ENCODE peak calls at places on chromosomes 3 and 15, in five cellular contexts. S is fibroblast of lung, L is right cardiac atrium, F is pancreas, Q is lung. E is an unnamed sample.

GRCh38 chr15:77112819-77113569 is 42.1 kb upstream of the TSPAN3 start:
- DNase-seq in S (no peak), L (no peak), F (no peak), Q (no peak), E (no peak)

GRCh38 chr15:49428392-49429095 is 5.5 kb downstream of the FGF7 start:
- DNase-seq in S (peak; percentile 93), L (peak; percentile 65), F (no peak), Q (no peak), E (no peak)

GRCh38 chr15:40691737-40692136 is 3.2 kb upstream of the RAD51 start:
- DNase-seq in S (no peak), L (no peak), F (no peak), Q (no peak), E (no peak)

GRCh38 chr3:9183811-9184463 is 65.5 kb downstream of the SRGAP3 start:
- DNase-seq in S (no peak), L (no peak), F (no peak), Q (no peak), E (peak; percentile 64)

GRCh38 chr15:39918688-39919385 is 1.2 kb downstream of the GPR176 start:
- DNase-seq in S (peak; percentile 72), L (no peak), F (no peak), Q (no peak), E (no peak)

GRCh38 chr3:46102059-46102779 is 74.9 kb upstream of the XCR1 start:
- DNase-seq in S (no peak), L (no peak), F (no peak), Q (no peak), E (no peak)

GRCh38 chr3:193310914-193311723 is 67.4 kb downstream of the ATP13A5 start:
- DNase-seq in S (no peak), L (peak; percentile 39), F (no peak), Q (no peak), E (no peak)

GRCh38 chr15:95226835-95227234 is 995.5 kb downstream of the MCTP2 start:
- DNase-seq in S (no peak), L (no peak), F (no peak), Q (no peak), E (no peak)

GRCh38 chr15:59622289-59622688 is 10.7 kb downstream of the GCNT3 start:
- DNase-seq in S (peak; percentile 27), L (peak; percentile 58), F (no peak), Q (no peak), E (no peak)

GRCh38 chr15:31200735-31201151 is 99.2 kb upstream of the TRPM1 start:
- DNase-seq in S (peak; percentile 62), L (peak; percentile 91), F (no peak), Q (peak; percentile 86), E (peak; percentile 86)

GRCh38 chr15:91116379-91117067 is 16.5 kb downstream of the SV2B start:
- DNase-seq in S (no peak), L (no peak), F (no peak), Q (no peak), E (no peak)

GRCh38 chr3:181933052-181933618 is 221.4 kb downstream of the SOX2 start:
- DNase-seq in S (no peak), L (no peak), F (no peak), Q (no peak), E (no peak)

GRCh38 chr3:169218314-169218983 is 445.1 kb downstream of the MECOM start:
- DNase-seq in S (peak; percentile 75), L (peak; percentile 76), F (no peak), Q (peak; percentile 43), E (no peak)

DNA sequence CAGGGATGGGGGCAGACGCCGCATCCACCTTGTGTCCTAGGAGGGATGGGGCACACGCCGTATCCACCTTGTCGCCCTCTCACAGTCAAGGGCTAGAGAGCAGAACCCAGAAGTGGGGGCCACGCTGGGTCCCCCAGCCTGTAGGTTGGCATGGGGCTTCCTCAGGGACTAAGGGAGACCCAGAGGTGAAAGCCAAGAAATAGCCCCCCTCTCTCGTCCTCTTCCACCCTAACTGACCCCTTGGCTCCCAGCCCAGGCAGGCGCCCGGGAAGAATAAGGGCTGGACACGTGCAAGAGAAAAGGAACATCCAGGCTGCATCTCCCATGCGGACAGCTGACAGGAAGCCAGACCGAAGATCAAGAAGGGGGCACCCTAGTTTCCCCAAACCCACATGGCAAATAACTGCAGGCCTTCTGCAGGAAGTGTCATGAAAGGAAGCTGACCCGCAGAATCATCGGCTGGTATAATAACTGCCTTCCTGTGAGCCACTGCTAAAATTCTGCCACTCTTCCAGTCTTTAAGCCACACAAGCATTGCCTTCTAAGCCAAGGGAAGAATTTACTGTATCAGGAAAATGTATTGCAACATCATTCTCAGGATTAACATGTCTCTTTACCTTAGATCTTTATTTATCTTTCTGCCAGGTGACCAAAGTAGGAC is 38.5 kb upstream of the TFRC start:
- DNase-seq in S (no peak), L (peak; percentile 73), F (no peak), Q (no peak), E (no peak)
- H3K4me3 ChIP-seq in S (no peak overlapping the region), L (no peak overlapping the region), F (no peak overlapping the region), Q (no peak overlapping the region), E (no peak overlapping the region)

GRCh38 chr3:68007621-68008226 is 353.3 kb upstream of the SUCLG2 start:
- DNase-seq in S (no peak), L (peak; percentile 50), F (peak; percentile 57), Q (no peak), E (peak; percentile 55)
- H3K4me3 ChIP-seq in S (no peak overlapping the region), L (no peak overlapping the region), F (no peak overlapping the region), Q (no peak overlapping the region), E (peak overlapping the region; percentile 48)

GRCh38 chr3:15781131-15781530 is 16.6 kb downstream of the ANKRD28 start:
- DNase-seq in S (no peak), L (no peak), F (no peak), Q (no peak), E (no peak)

GRCh38 chr3:15783361-15783969 is 14.3 kb downstream of the ANKRD28 start:
- DNase-seq in S (peak; percentile 76), L (no peak), F (no peak), Q (no peak), E (no peak)

GRCh38 chr3:15781637-15782402 is 16.0 kb downstream of the ANKRD28 start:
- DNase-seq in S (no peak), L (no peak), F (no peak), Q (no peak), E (no peak)

GRCh38 chr3:15779111-15779510 is 18.7 kb downstream of the ANKRD28 start:
- DNase-seq in S (no peak), L (no peak), F (no peak), Q (no peak), E (no peak)

GRCh38 chr3:15782429-15782828 is 15.3 kb downstream of the ANKRD28 start:
- DNase-seq in S (no peak), L (no peak), F (no peak), Q (no peak), E (no peak)
- H3K4me3 ChIP-seq in S (no peak overlapping the region), L (no peak overlapping the region), F (no peak overlapping the region), Q (no peak overlapping the region), E (no peak overlapping the region)

DNA sequence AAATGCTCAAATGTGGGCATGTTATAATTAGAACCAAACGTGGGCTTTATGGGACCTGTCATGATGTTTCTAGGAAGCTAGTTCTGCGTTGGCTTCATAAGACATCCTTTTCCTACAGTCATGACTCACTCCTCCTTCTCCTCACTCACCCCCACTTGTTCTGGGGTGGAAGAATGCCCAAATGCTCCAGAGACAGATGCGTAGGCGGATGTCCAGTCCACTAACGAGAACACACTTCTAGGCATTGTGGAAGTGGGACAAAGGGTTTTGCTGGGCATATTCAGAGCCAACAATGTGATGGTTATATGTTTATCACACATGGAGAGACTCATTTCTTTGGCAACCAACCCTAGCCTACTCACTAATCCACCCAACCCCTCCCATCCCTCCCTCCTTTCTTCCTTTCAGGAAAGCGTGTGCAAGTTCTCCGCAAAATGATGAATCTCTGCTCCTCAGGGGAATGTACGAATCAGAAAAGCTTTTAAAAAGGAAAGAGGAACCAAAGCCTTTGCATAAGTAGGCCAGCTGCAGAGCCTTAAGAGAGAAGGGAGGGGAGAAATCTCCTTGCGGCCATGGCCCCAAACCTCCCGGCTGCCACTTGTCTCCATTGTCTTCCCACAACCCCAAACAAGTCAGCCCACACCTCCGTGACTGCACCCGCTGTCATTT is 123.0 kb upstream of the SPRED1 start:
- DNase-seq in S (peak; percentile 100), L (peak; percentile 77), F (no peak), Q (peak; percentile 75), E (peak; percentile 65)
- H3K4me3 ChIP-seq in S (peak overlapping the region; percentile 25), L (peak overlapping the region; percentile 26), F (no peak overlapping the region), Q (no peak overlapping the region), E (peak overlapping the region; percentile 43)

DNA sequence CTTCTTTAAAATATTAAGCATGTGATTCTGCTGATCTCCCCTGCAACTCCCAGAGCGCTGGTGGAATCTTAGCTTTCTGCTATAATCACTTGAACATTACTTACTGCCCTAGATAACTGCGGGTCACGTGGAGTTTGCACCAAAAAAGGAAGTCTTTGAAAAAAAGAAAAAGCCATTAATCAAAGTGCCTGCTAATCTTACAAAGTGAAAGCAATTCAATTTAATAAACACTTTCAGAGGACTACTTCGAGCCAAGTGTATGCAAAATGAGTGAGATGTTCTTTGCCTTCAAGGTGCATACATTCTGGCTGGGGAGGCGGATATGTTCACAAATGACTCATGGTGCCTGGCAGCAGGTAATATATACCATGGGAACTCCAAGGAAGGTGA is 109.9 kb upstream of the GAP43 start:
- DNase-seq in S (no peak), L (peak; percentile 40), F (no peak), Q (no peak), E (peak; percentile 4)
- H3K4me3 ChIP-seq in S (peak overlapping the region; percentile 66), L (peak overlapping the region; percentile 65), F (no peak overlapping the region), Q (no peak overlapping the region), E (peak overlapping the region; percentile 58)

DNA sequence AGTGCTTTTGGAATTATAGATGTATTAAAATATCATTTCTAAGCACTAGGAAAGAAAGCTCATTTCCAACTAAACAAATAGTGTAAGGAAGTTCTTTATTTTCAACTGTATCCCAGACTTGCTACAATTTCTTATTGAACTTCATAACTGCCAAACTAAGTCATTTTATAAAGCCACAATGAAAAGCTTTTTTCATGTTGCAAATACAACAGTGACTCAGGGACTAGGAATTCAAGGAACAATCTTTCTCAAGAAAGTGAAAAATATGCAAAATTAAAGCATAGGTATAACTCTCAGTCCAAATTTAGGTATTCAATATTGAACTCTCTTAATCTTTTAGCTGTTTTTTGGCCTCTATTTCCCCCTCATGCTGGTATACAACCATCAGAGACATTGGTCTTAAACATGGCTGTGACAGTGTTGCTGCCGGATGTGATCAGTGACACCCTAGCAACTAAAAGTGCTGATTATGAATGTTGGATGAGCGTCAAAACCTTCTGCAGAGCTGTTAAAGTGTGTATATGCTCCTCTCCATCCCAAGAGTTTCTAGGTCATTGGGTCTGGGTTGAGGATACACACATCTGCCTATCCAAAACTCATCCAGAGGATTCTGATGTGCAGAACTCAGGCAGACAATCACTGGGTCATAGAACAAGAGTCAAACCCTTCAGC is 476.9 kb downstream of the ZNF385D start:
- DNase-seq in S (peak; percentile 29), L (no peak), F (no peak), Q (no peak), E (no peak)
- H3K4me3 ChIP-seq in S (no peak overlapping the region), L (no peak overlapping the region), F (no peak overlapping the region), Q (no peak overlapping the region), E (no peak overlapping the region)

GRCh38 chr15:89359471-89360293 is 25.1 kb upstream of the POLG start:
- DNase-seq in S (no peak), L (no peak), F (no peak), Q (no peak), E (no peak)
- H3K4me3 ChIP-seq in S (no peak overlapping the region), L (no peak overlapping the region), F (no peak overlapping the region), Q (no peak overlapping the region), E (peak overlapping the region; percentile 44)

DNA sequence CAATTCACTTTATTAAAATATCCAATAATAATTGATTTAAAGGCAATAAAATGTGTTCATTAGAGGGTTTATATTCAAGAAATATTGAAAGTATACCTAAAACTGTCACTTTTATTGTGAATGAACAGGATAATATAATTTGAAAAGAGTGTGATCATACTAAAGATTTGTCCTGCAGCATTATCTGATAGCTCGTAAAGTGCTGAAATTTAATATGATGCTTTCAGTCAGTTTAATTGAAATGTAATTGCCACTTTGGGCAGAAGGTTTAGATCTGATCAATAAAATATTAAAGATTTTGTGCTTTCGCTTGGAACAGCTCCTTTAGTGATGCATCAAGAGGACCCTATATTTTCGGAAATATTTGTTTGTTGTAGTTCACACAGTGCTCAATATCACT is 129.5 kb upstream of the MEIS2 start:
- DNase-seq in S (no peak), L (no peak), F (no peak), Q (no peak), E (no peak)
- H3K4me3 ChIP-seq in S (no peak overlapping the region), L (no peak overlapping the region), F (no peak overlapping the region), Q (no peak overlapping the region), E (no peak overlapping the region)